ENCODE peak calls at places on chromosomes 7 and 10, in four cellular contexts. X is body of pancreas; H is tibial nerve; W is CD8-positive, alpha-beta memory T cell. P is an unnamed sample.

GRCh38 chr7:30159698-30160143 is 24.9 kb downstream of the MTURN start:
- DNase-seq in H (no peak), W (no peak), X (peak; percentile 61), P (no peak)

GRCh38 chr10:13839430-13839986 is 252.7 kb downstream of the PRPF18 start:
- DNase-seq in X (no peak), H (no peak), W (no peak), P (no peak)

GRCh38 chr7:140810830-140811556 is 113.7 kb downstream of the BRAF start:
- DNase-seq in X (peak; percentile 73), W (peak; percentile 68), H (peak; percentile 20), P (peak; percentile 67)

GRCh38 chr7:66682350-66683093 is 53.8 kb downstream of the KCTD7 start:
- DNase-seq in H (no peak), W (no peak), X (peak; percentile 40), P (no peak)

GRCh38 chr7:1110358-1110757 is 22.4 kb downstream of the GPER1 start:
- DNase-seq in H (no peak), X (no peak), W (no peak), P (no peak)

GRCh38 chr10:89171996-89172395 is 35.1 kb downstream of the CH25H start:
- DNase-seq in H (no peak), X (no peak), W (no peak), P (no peak)

GRCh38 chr10:125531470-125531869 is 151.5 kb downstream of the TEX36 start:
- DNase-seq in X (peak; percentile 7), H (no peak), W (no peak), P (no peak)

GRCh38 chr7:47778153-47778661 is 170.1 kb downstream of the PKD1L1 start:
- DNase-seq in W (no peak), X (no peak), H (no peak), P (no peak)

GRCh38 chr10:1270490-1270889 is 214.3 kb downstream of the WDR37 start:
- DNase-seq in X (no peak), H (no peak), W (no peak), P (no peak)

GRCh38 chr7:118059209-118059608 is 124.8 kb upstream of the LSM8 start:
- DNase-seq in W (no peak), H (no peak), X (no peak), P (no peak)

GRCh38 chr7:87877641-87878040 is 1.3 kb downstream of the DBF4 start:
- DNase-seq in W (no peak), X (no peak), H (no peak), P (no peak)

GRCh38 chr7:112649560-112649959 is 140.6 kb downstream of the TMEM168 start:
- DNase-seq in W (no peak), H (no peak), X (no peak), P (no peak)

GRCh38 chr7:78395298-78396120 is 596.9 kb downstream of the PHTF2 start:
- DNase-seq in H (no peak), W (no peak), X (no peak), P (no peak)

GRCh38 chr10:97320480-97321031 is 1.5 kb downstream of the FRAT1 start:
- DNase-seq in W (peak; percentile 60), H (no peak), X (no peak), P (peak; percentile 53)
- H3K4me3 ChIP-seq in W (peak overlapping the region; percentile 70), H (peak overlapping the region; percentile 73), X (peak overlapping the region; percentile 3), P (peak overlapping the region; percentile 84)

GRCh38 chr10:33331020-33331557 is 3.4 kb downstream of the NRP1 start:
- DNase-seq in H (no peak), X (no peak), W (no peak), P (no peak)

GRCh38 chr10:33330543-33331019 is 3.9 kb downstream of the NRP1 start:
- DNase-seq in W (peak; percentile 72), H (peak; percentile 78), X (peak; percentile 80), P (peak; percentile 65)

GRCh38 chr10:33333260-33334169 is 952 bp downstream of the NRP1 start:
- DNase-seq in X (no peak), H (no peak), W (no peak), P (peak; percentile 39)

GRCh38 chr10:33334170-33334838 is at the start of gene NRP1:
- DNase-seq in X (peak; percentile 39), H (no peak), W (no peak), P (no peak)

DNA sequence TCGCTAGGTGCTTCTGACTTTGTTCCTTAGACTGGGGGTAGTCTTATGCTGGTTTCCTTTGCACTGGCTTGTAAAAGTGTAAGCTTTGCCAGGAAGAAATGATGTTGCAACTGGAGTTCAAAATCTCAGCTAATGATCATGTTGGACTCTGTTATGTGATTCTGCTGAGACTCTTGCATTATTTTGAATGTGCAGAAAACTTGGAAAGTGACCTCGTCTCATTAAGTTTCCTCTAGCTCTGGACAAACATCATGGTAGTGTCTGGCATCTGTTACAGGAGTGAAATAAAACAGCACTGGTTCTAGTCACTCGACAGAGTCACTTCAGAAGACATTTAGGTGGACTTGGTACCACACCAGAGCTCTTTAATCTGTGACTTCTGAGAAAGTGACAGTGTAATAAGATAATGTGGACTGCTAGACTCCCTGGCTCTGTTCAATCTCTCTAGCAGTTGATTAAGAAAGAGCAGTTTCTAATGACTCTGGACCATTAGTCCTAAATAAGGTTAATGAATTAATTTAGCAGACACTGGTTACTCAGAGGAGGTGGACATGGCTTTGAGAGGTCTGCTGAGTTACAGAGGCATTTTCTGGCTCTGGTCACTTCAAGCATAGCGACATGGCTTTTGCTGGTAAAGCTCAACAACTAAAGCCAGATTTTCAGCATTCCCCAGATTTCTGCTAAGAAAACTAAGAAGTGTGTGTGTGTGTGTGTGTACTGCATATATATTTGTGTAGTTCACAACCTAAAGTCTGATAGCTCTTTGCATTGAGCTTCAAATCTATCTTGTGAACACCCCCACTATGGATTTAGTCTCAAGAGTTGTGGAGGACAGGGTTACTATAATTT is 2.1 kb downstream of the NRP1 start:
- DNase-seq in W (no peak), X (no peak), H (no peak), P (no peak)
- H3K27me3 ChIP-seq in W (peaks cover 33% of the 10 kb centered on the region), X (no peaks in the 10 kb centered on the region), H (no peaks in the 10 kb centered on the region), P (peaks cover 17% of the 10 kb centered on the region)

DNA sequence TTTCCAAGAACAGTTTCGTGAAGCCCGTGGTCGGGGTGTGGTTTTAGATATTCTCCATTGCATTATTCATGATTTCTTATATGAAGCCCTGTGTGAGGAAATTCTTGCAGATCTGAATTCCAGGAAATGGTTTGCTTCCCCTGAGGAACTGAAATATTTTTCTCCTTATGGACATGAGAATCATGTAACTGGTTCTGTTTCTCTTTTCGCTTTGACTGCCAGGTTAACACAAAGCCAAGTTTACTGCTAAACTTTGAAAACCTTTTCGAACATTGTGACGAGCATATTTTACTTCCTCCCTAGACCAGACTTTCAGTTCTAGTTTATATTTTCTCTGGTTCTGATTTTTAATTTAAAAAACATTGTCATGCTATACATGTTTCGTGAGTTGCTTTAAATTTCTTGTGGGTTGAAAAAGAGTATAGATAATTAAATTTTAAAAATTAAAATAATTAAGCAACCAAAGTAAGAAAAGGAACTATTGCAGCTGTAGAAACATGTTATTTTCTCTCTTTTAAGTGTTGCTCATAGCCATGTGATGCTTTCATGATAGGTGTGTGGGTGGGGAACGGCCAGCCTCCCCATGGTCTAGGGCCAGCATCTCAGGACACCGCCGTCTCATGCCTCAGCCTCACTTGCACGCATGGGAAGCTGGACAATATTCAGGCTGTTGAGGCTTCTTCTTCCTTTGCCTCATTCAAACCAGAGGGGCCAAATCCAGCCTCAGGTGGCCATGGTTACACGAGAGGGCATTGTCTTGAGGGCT is 97.1 kb downstream of the CREB5 start:
- DNase-seq in W (no peak), X (peak; percentile 33), H (no peak), P (no peak)
- H3K4me1 ChIP-seq in W (no peaks in the 10 kb centered on the region), X (no peaks in the 10 kb centered on the region), H (no peaks in the 10 kb centered on the region), P (no peaks in the 10 kb centered on the region)

DNA sequence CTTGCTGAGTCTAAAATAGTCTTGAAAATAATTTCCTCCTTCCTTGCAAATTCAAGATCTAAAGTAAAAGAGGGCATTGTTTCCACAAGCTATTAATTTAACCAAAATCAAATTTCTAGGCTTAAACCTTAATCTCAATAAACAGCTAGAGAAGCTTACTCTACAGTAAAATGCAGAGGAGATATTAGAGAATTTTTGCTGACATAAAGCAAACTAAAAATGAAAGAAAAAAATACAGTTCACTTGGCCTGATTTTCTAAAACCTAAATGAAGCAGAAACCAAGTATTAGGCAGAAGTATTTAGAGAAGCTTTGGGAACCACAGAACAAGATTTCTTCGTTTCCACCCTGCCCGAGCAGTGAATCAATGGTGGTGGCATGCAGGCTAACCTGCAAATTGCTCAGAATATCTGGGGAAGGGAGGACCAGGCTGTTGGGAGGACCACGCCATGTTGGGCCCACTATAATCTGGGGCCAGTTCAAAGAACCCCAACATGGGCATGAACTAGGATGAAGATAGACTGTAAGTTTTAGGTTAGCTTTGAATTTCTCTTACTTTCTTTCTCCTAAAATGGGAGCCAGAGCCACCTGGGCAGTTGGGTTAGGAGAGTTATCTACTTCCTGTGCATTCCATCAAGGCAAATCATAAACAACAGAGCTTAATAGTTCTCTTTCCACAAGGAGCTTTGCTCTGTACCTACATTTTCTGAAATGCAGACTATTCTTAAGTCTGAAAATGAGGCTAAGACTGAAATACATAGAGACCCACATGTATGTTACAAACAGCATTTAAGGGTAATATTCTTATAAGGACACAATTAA is 4.1 kb downstream of the LAMB1 start:
- DNase-seq in X (no peak), H (no peak), W (no peak), P (no peak)
- H3K4me3 ChIP-seq in X (no peak overlapping the region), H (peak overlapping the region; percentile 90), W (no peak overlapping the region), P (no peak overlapping the region)

GRCh38 chr7:142301299-142301698 is 43.4 kb upstream of the PRSS58 start:
- DNase-seq in H (no peak), X (no peak), W (no peak), P (no peak)
- H3K27me3 ChIP-seq in H (no peaks in the 10 kb centered on the region), X (no peaks in the 10 kb centered on the region), W (no peaks in the 10 kb centered on the region), P (no peaks in the 10 kb centered on the region)

DNA sequence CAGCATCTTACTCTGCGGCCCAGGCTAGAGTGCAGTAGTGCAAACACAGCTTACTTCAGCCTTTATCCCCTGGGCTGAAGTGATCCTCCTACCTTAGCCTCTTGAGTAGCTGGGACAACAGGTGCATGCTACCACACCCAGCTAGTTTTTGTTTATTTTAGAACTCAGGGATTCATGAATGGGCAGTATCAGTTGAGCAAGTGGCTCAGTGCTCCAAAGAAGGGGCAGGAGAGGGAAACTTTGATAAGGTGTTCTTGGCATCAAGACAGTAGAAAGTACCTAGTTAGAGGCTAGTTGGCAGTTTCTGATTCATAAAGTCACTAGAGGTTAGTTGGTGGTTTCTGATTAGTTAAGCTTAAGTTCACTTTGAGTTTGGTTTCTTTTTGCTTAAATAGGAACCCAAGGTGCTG is 18.4 kb downstream of the TRIM24 start:
- DNase-seq in W (no peak), X (peak; percentile 48), H (no peak), P (no peak)
- H3K4me1 ChIP-seq in W (peaks cover 20% of the 10 kb centered on the region), X (peaks cover 42% of the 10 kb centered on the region), H (no peaks in the 10 kb centered on the region), P (peaks cover 36% of the 10 kb centered on the region)

DNA sequence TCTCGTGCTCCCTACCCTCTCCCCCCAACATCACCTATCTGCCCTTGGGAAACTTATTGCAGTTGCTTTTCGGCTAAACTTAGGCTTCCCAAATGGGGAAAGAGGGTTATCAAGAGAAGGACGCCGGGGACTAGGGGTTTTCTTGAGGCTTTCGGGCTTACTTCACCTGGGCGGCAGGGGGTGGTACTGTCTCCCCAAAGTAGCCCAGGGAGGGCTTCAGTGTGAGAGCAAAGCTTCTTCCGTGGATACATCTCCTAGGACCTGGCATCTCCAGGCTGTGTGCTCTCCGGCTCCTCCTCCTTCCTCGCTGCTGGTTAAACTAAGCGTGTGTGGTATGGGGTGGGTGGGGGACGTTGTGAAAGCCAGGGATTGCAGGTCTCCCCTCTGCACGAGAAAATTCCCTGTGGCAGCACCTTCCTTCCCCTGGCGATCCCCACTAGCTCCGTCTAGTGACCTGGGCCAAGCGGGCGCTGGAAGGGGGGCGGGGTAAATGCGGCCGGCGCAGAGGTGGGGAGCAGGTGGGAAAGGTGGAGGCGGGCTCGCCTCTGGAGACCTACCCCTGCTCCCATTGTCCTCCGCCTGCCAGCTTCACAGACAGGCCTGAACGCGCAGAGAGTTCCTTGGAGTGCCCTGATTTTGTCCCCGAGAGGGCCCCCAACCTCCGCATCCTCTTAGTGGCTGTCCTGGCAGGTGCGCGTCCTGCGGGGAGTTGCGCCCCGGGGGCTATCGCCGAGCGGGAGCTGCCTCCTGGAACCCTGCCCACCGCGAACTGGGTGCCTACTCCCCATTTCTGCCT is 1.2 kb downstream of the PLXDC2 start:
- DNase-seq in H (no peak), W (no peak), X (peak; percentile 20), P (no peak)
- H3K4me3 ChIP-seq in H (peak overlapping the region; percentile 86), W (no peak overlapping the region), X (peak overlapping the region; percentile 16), P (no peak overlapping the region)